ENCODE peak calls at places on chromosomes 12 and 14, in eight cellular contexts. O is HCT116, T is GM23248, L is hepatocyte, A is PC-3, V is SK-N-SH, Q is neural progenitor cell, Y is MM.1S. R is an unnamed sample.

GRCh38 chr14:90602088-90602687 is 205.4 kb downstream of the CALM1 start:
- DNase-seq in O (no peak), Y (no peak), T (no peak), Q (no peak), L (no peak), A (no peak), V (no peak), R (no peak)

GRCh38 chr12:128474916-128475315 is 207.9 kb downstream of the TMEM132C start:
- DNase-seq in L (no peak), A (no peak), V (no peak), T (no peak), Q (no peak), O (no peak), Y (no peak), R (no peak)

GRCh38 chr14:70096866-70097265 is 91.9 kb downstream of the SLC8A3 start:
- DNase-seq in L (peak), A (peak), O (no peak), Q (peak), T (peak), V (peak), Y (no peak), R (peak)

GRCh38 chr12:63276537-63277365 is 125.8 kb upstream of the AVPR1A start:
- DNase-seq in V (peak), A (peak), T (peak), Q (peak), Y (peak), O (peak), L (peak), R (peak)

GRCh38 chr14:104156142-104156541 is 17.8 kb downstream of the KIF26A start:
- DNase-seq in A (no peak), T (no peak), L (no peak), O (no peak), Q (no peak), Y (no peak), V (no peak), R (no peak)

GRCh38 chr14:62409909-62410308 is 635.3 kb downstream of the KCNH5 start:
- DNase-seq in T (peak), V (no peak), L (peak), Q (no peak), A (peak), O (no peak), Y (no peak), R (no peak)

GRCh38 chr12:57159341-57159740 is 11.9 kb upstream of the LRP1-AS start:
- DNase-seq in Y (no peak), Q (no peak), L (no peak), T (no peak), V (no peak), O (no peak), A (no peak), R (no peak)

GRCh38 chr14:29724991-29725390 is 202.7 kb downstream of the PRKD1 start:
- DNase-seq in T (peak), Y (no peak), L (peak), O (no peak), Q (peak), A (no peak), V (no peak), R (peak)

GRCh38 chr12:54409267-54409666 is 9.8 kb downstream of the ITGA5 start:
- DNase-seq in A (no peak), Y (no peak), V (no peak), Q (no peak), O (no peak), T (no peak), L (no peak), R (no peak)

GRCh38 chr14:59244581-59244980 is 56.1 kb downstream of the DAAM1 start:
- DNase-seq in Q (no peak), V (no peak), Y (no peak), T (no peak), O (no peak), L (peak), A (peak), R (no peak)

GRCh38 chr12:30613119-30613830 is 82.4 kb downstream of the IPO8 start:
- DNase-seq in O (no peak), Q (peak), A (no peak), Y (no peak), L (no peak), T (peak), V (no peak), R (no peak)

GRCh38 chr14:102616799-102617198 is 24.4 kb downstream of the RCOR1 start:
- DNase-seq in L (no peak), A (peak), V (no peak), T (peak), Y (no peak), Q (no peak), O (no peak), R (no peak)

GRCh38 chr14:64720190-64720589 is 16.0 kb downstream of the PLEKHG3 start:
- DNase-seq in Q (no peak), Y (no peak), A (peak), V (no peak), O (peak), L (peak), T (peak), R (no peak)

GRCh38 chr12:92289611-92290010 is 144.0 kb upstream of the BTG1 start:
- DNase-seq in A (no peak), L (no peak), V (no peak), Y (no peak), T (no peak), Q (no peak), O (no peak), R (no peak)

GRCh38 chr12:128549621-128550020 is 274.1 kb downstream of the SLC15A4 start:
- DNase-seq in A (no peak), L (no peak), O (no peak), T (no peak), Q (peak), Y (no peak), V (no peak), R (peak)

GRCh38 chr12:80709811-80710726 is 2.6 kb downstream of the MYF6 start:
- DNase-seq in Q (peak), L (peak), V (peak), O (peak), Y (no peak), A (peak), T (no peak), R (peak)

GRCh38 chr14:58914271-58914855 is 274.1 kb upstream of the DAAM1 start:
- DNase-seq in Y (no peak), Q (peak), T (no peak), V (no peak), O (no peak), A (no peak), L (no peak), R (peak)

GRCh38 chr12:47223848-47224213 is 144.1 kb upstream of the AMIGO2 start:
- DNase-seq in L (peak), A (no peak), Y (no peak), O (no peak), T (no peak), V (no peak), Q (no peak), R (no peak)

GRCh38 chr14:80518173-80518572 is 306.9 kb upstream of the DIO2 start:
- DNase-seq in A (peak), Q (no peak), L (no peak), Y (no peak), V (no peak), T (no peak), O (no peak), R (no peak)

GRCh38 chr12:124567035-124567672 is at the start of gene NCOR2:
- DNase-seq in L (no peak), Q (peak), O (no peak), V (peak), Y (peak), A (peak), T (peak), R (peak)

GRCh38 chr14:27672047-27672446 is 1074.2 kb upstream of the NOVA1 start:
- DNase-seq in Q (no peak), V (no peak), Y (no peak), O (no peak), A (peak), T (no peak), L (no peak), R (peak)

GRCh38 chr14:85439696-85440328 is 90.1 kb upstream of the FLRT2 start:
- DNase-seq in T (peak), L (no peak), V (no peak), A (no peak), Q (no peak), O (no peak), Y (no peak), R (no peak)

GRCh38 chr12:4270670-4271432 is 2.7 kb upstream of the CCND2 start:
- DNase-seq in L (peak), Y (peak), T (peak), Q (peak), A (no peak), V (peak), O (no peak), R (peak)

GRCh38 chr12:55425954-55426353 is at the start of gene OR6C76:
- DNase-seq in T (no peak), A (no peak), Y (no peak), L (no peak), V (no peak), O (no peak), Q (no peak), R (no peak)

GRCh38 chr12:52442600-52443061 is 8.5 kb upstream of the KRT75 start:
- DNase-seq in O (peak), Y (no peak), Q (peak), A (peak), V (no peak), T (peak), L (peak), R (peak)

GRCh38 chr14:51540364-51540763 is 111.3 kb upstream of the FRMD6 start:
- DNase-seq in L (no peak), O (no peak), T (peak), A (peak), Q (no peak), Y (no peak), V (no peak), R (no peak)

GRCh38 chr14:51538973-51539372 is 112.7 kb upstream of the FRMD6 start:
- DNase-seq in V (no peak), Q (no peak), A (no peak), L (no peak), O (no peak), Y (no peak), T (no peak), R (no peak)

GRCh38 chr14:51535443-51536044 is 116.2 kb upstream of the FRMD6 start:
- DNase-seq in T (no peak), Y (no peak), Q (no peak), V (no peak), O (no peak), L (no peak), A (peak), R (no peak)

GRCh38 chr14:51544426-51544825 is 107.3 kb upstream of the FRMD6 start:
- DNase-seq in Q (no peak), Y (no peak), O (no peak), V (no peak), T (no peak), A (no peak), L (no peak), R (no peak)

GRCh38 chr14:51539571-51540037 is 112.1 kb upstream of the FRMD6 start:
- DNase-seq in O (no peak), Q (no peak), T (peak), V (no peak), A (peak), L (no peak), Y (no peak), R (peak)
- H3K4me2 ChIP-seq in O (peak), Q (no peak), T (peak), V (peak), A (peak), L (no peak), Y (no peak), R (no peak)

GRCh38 chr14:25537846-25538455 is 488.0 kb upstream of the STXBP6 start:
- DNase-seq in L (peak), Q (peak), O (no peak), T (peak), V (peak), Y (peak), A (peak), R (peak)
- TF ChIP-seq EZH2phosphoT487 in L (no peak), Q (no peak), O (no peak), T (no peak), V (no peak), Y (no peak), A (no peak), R (no peak)

GRCh38 chr14:38207830-38208815 is at the start of gene SSTR1:
- DNase-seq in Y (no peak), L (peak), A (no peak), V (no peak), T (peak), O (no peak), Q (peak), R (peak)
- H3K4me2 ChIP-seq in Y (no peak), L (peak), A (peak), V (peak), T (peak), O (no peak), Q (peak), R (peak)

DNA sequence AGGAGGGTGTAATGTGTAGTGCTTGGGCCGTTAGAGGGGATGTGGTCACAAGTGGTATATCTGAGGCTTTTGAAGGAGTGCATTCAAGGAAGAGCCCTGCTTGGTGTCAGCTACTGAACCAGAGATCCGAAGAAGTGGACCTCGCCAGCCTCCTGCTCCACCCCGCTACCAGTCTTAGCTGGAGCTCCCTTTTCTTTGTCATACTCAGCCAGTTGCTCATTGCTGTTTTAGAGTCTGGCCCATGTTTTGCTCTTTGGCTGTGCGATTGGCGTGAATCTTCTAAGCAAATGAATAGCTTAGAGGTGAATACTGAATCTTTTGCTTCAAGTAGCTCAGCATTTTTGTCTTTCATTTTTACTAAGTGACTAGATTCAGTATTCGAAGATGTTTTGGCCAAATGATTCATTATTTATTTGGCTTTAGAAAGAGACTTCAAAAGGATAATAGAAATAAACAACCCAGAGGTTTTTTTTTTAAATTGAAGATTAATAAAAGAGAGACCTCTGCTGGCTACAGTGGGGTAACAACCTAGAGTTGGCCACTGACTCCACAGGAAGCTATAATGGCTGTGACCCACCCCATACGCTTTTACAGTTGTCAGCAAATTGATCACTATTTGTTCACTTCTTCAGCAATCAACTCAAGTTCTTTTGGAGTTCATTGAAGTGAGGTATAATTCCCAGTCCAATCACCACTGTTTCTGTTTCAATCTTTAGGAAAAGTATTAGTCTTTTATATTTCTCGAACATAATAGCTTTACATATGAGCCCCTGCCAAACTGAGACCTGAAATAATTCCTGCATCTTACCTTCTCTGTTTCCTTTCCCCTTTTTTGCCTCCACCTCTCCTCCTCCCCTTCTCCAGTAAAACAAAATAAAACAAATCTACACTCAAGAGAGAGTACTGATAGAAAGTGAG is 19.9 kb downstream of the CDKN1B start:
- DNase-seq in T (peak), Y (peak), A (peak), V (peak), L (peak), O (no peak), Q (peak), R (peak)
- TF ChIP-seq EZH2phosphoT487 in T (no peak), Y (no peak), A (no peak), V (no peak), L (no peak), O (no peak), Q (no peak), R (no peak)

DNA sequence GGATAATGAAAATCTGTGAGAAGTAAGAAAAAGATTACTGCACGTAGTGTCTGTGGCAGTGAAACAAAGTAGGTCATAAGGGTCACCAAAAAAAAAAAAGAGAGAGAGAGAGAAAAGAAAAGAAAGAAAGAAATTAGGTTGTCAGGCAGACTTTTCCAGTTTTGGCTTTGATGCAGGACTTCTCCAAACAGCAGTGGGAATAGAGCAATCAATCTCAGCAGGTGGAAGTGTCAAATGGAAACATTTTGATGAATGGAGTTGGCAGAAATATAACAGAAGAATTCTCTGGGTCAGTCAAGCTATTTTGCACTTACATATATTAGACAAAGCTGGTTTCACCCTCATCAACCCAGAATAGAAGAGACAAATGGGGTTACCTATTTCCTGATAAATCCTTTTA is 745.8 kb downstream of the SLC6A15 start:
- DNase-seq in Y (no peak), O (no peak), T (no peak), Q (no peak), A (no peak), V (no peak), L (no peak), R (no peak)
- H3K4me2 ChIP-seq in Y (no peak), O (no peak), T (no peak), Q (no peak), A (peak), V (no peak), L (no peak), R (no peak)

DNA sequence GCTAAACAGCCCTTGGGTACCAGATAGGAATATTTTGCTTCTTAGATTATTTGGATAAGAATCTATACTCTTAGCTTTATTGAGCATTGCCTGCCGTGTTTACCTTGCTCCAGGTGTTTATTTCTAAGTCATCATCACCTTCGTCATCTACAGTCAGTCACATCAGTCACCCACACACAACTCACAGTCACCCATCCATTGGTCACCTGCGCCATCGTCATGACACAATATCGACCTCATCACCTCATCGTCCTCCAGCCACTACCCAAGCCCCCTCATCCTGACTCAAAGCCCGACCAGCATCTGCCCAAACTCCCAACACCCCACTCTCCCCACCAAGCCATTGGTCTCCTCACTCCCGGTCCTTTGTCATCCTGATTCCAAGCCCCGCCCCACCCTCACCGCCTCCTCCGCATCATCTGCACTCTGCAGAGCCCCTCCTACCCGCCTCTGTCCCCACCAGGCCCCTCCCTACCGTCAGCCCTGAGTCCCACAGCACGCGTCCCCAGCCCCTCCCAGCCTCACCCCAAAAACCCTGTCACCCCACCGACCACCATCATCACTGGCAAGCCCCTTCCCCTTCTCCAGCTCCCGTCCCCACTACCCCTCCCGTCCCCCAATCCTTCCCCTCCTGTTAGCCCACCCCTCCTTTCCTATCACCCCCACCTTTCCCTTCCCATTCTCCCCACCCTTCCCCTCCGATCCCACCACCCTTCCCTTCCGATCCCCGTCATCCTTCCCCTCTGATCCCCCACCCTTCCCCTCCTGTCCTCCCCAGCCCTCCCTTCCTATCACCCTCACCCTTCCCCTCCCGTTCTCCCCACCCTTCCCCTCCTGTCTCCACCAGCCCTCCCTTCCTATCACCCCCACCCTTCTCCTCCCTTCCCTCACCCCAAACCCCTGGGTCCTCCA is 9.8 kb downstream of the DLK1 start:
- DNase-seq in V (peak), Y (no peak), Q (peak), A (no peak), T (no peak), L (no peak), O (no peak), R (no peak)
- TF ChIP-seq EZH2phosphoT487 in V (no peak), Y (no peak), Q (no peak), A (no peak), T (no peak), L (no peak), O (no peak), R (no peak)

DNA sequence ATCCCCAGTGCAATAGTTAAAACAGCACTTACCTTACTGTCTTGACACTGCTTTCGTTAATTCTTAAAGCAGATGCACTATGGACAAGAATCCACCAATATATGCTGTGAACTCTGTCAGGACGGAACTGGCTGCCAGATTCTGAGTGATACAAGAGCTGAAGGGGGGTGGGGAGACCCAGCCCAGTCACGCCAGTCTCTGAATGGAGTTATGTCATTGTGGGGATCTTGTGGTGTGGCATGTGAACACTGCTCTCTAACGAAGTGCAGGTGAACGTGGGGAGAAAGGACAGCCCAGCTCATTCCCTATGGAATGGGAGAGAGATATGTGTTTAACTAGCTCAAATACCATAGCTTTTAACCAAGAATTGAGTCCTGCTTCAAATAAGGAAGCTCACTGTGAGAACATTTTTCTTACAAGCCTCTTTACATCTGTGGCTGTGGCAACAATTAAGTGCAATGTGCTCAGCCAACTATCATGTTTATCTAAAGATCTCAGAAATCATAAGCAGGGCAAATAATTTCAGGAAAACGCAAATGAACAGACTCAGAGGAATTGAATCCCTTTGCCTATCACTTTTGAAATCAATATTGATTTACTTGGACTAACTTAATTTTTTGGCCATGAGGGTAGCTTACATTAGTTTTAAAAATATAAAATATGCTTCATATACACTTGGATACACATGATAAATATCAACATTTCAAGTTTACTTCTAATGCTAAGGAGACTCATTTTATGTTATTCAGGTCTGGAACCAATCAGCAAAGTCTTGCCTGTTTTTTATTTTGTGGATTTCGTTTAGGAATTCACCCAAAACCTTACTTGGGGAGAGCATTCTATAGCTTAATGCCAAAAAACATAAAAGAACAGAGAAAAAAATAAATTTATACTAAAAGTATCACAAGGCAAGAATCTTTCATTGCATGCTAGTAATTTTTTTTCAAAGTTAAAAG is at the start of gene LUM:
- DNase-seq in T (peak), O (no peak), V (peak), L (peak), Q (peak), A (peak), Y (no peak), R (peak)
- H3K4me2 ChIP-seq in T (peak), O (no peak), V (peak), L (peak), Q (no peak), A (peak), Y (no peak), R (no peak)